ENCODE peak calls at places on chromosomes 1 and 21, in nine cellular contexts. One of them, this sample, is unnamed.

GRCh38 chr1:234114648-234115307 is 210.3 kb downstream of the SLC35F3 start:
- DNase-seq in testis: peak; percentile 53
- DNase-seq in PC-3: peak; percentile 85
- DNase-seq in CD4-positive, alpha-beta memory T cell: peak; percentile 24
- DNase-seq in H9: no peak
- DNase-seq in stomach: no peak
- DNase-seq in neuronal stem cell: peak; percentile 52
- DNase-seq in thyroid gland: peak; percentile 18
- DNase-seq in heart left ventricle: no peak
- DNase-seq in this sample: no peak

GRCh38 chr1:85109475-85109874 is 61.2 kb upstream of the MCOLN3 start:
- DNase-seq in PC-3: peak; percentile 79
- DNase-seq in heart left ventricle: peak; percentile 32
- DNase-seq in neuronal stem cell: peak; percentile 49
- DNase-seq in stomach: peak; percentile 67
- DNase-seq in thyroid gland: peak; percentile 68
- DNase-seq in CD4-positive, alpha-beta memory T cell: peak; percentile 40
- DNase-seq in testis: peak; percentile 70
- DNase-seq in H9: peak; percentile 69
- DNase-seq in this sample: peak; percentile 26

GRCh38 chr21:36629061-36629460 is 69.9 kb upstream of the SIM2 start:
- DNase-seq in CD4-positive, alpha-beta memory T cell: no peak
- DNase-seq in heart left ventricle: no peak
- DNase-seq in H9: no peak
- DNase-seq in testis: no peak
- DNase-seq in PC-3: no peak
- DNase-seq in thyroid gland: no peak
- DNase-seq in neuronal stem cell: no peak
- DNase-seq in stomach: no peak
- DNase-seq in this sample: no peak

GRCh38 chr1:110106013-110106941 is 6.0 kb upstream of the UBL4B start:
- DNase-seq in testis: peak; percentile 85
- DNase-seq in CD4-positive, alpha-beta memory T cell: peak; percentile 55
- DNase-seq in PC-3: peak; percentile 74
- DNase-seq in H9: peak; percentile 93
- DNase-seq in thyroid gland: peak; percentile 58
- DNase-seq in neuronal stem cell: peak; percentile 62
- DNase-seq in stomach: peak; percentile 73
- DNase-seq in heart left ventricle: peak; percentile 65
- DNase-seq in this sample: peak; percentile 54

GRCh38 chr1:87820667-87821066 is 492.0 kb downstream of the LMO4 start:
- DNase-seq in heart left ventricle: no peak
- DNase-seq in thyroid gland: no peak
- DNase-seq in stomach: no peak
- DNase-seq in neuronal stem cell: no peak
- DNase-seq in H9: no peak
- DNase-seq in CD4-positive, alpha-beta memory T cell: no peak
- DNase-seq in testis: no peak
- DNase-seq in PC-3: no peak
- DNase-seq in this sample: no peak

GRCh38 chr1:100164226-100164625 is 13.8 kb downstream of the LRRC39 start:
- DNase-seq in testis: no peak
- DNase-seq in stomach: no peak
- DNase-seq in H9: no peak
- DNase-seq in neuronal stem cell: peak; percentile 67
- DNase-seq in thyroid gland: no peak
- DNase-seq in CD4-positive, alpha-beta memory T cell: no peak
- DNase-seq in PC-3: no peak
- DNase-seq in heart left ventricle: no peak
- DNase-seq in this sample: no peak

GRCh38 chr1:174998569-174999215 is 1.1 kb upstream of the CACYBP start:
- DNase-seq in CD4-positive, alpha-beta memory T cell: peak; percentile 67
- DNase-seq in PC-3: peak; percentile 50
- DNase-seq in neuronal stem cell: peak; percentile 59
- DNase-seq in heart left ventricle: no peak
- DNase-seq in thyroid gland: peak; percentile 14
- DNase-seq in testis: peak; percentile 48
- DNase-seq in H9: peak; percentile 46
- DNase-seq in stomach: peak; percentile 40
- DNase-seq in this sample: no peak

GRCh38 chr1:198272492-198272891 is 115.7 kb downstream of the NEK7 start:
- DNase-seq in H9: no peak
- DNase-seq in neuronal stem cell: no peak
- DNase-seq in testis: no peak
- DNase-seq in CD4-positive, alpha-beta memory T cell: no peak
- DNase-seq in stomach: no peak
- DNase-seq in heart left ventricle: no peak
- DNase-seq in thyroid gland: no peak
- DNase-seq in PC-3: no peak
- DNase-seq in this sample: no peak

GRCh38 chr1:93579891-93580290 is 101.7 kb downstream of the BCAR3 start:
- DNase-seq in stomach: peak; percentile 50
- DNase-seq in testis: no peak
- DNase-seq in neuronal stem cell: no peak
- DNase-seq in thyroid gland: no peak
- DNase-seq in CD4-positive, alpha-beta memory T cell: no peak
- DNase-seq in heart left ventricle: no peak
- DNase-seq in H9: no peak
- DNase-seq in PC-3: peak; percentile 90
- DNase-seq in this sample: peak; percentile 52

GRCh38 chr1:161001068-161001467 is 19.9 kb downstream of the F11R start:
- DNase-seq in thyroid gland: peak; percentile 47
- DNase-seq in heart left ventricle: no peak
- DNase-seq in CD4-positive, alpha-beta memory T cell: no peak
- DNase-seq in PC-3: no peak
- DNase-seq in neuronal stem cell: no peak
- DNase-seq in H9: no peak
- DNase-seq in testis: no peak
- DNase-seq in stomach: no peak
- DNase-seq in this sample: no peak

GRCh38 chr21:37878946-37879660 is 37.2 kb downstream of the KCNJ6 start:
- DNase-seq in CD4-positive, alpha-beta memory T cell: no peak
- DNase-seq in stomach: no peak
- DNase-seq in testis: no peak
- DNase-seq in neuronal stem cell: no peak
- DNase-seq in heart left ventricle: no peak
- DNase-seq in H9: no peak
- DNase-seq in thyroid gland: no peak
- DNase-seq in PC-3: peak; percentile 88
- DNase-seq in this sample: no peak

GRCh38 chr1:40979241-40980067 is at the start of gene CTPS1:
- DNase-seq in thyroid gland: peak; percentile 97
- DNase-seq in testis: peak; percentile 95
- DNase-seq in PC-3: peak; percentile 93
- DNase-seq in CD4-positive, alpha-beta memory T cell: peak; percentile 96
- DNase-seq in neuronal stem cell: peak; percentile 93
- DNase-seq in H9: peak; percentile 95
- DNase-seq in heart left ventricle: peak; percentile 95
- DNase-seq in stomach: peak; percentile 97
- DNase-seq in this sample: peak; percentile 96

GRCh38 chr1:7698666-7699065 is 72.4 kb upstream of the VAMP3 start:
- DNase-seq in H9: no peak
- DNase-seq in thyroid gland: no peak
- DNase-seq in CD4-positive, alpha-beta memory T cell: no peak
- DNase-seq in neuronal stem cell: no peak
- DNase-seq in stomach: no peak
- DNase-seq in testis: no peak
- DNase-seq in PC-3: no peak
- DNase-seq in heart left ventricle: no peak
- DNase-seq in this sample: no peak

GRCh38 chr1:65429806-65430205 is 9.3 kb downstream of the LEPR start:
- DNase-seq in testis: no peak
- DNase-seq in heart left ventricle: no peak
- DNase-seq in H9: no peak
- DNase-seq in thyroid gland: peak; percentile 10
- DNase-seq in CD4-positive, alpha-beta memory T cell: no peak
- DNase-seq in PC-3: peak; percentile 83
- DNase-seq in stomach: no peak
- DNase-seq in neuronal stem cell: no peak
- DNase-seq in this sample: no peak

GRCh38 chr1:234745844-234746797 is 136.1 kb upstream of the IRF2BP2 start:
- DNase-seq in PC-3: peak; percentile 60
- DNase-seq in H9: no peak
- DNase-seq in heart left ventricle: no peak
- DNase-seq in testis: no peak
- DNase-seq in stomach: no peak
- DNase-seq in thyroid gland: no peak
- DNase-seq in CD4-positive, alpha-beta memory T cell: no peak
- DNase-seq in neuronal stem cell: no peak
- DNase-seq in this sample: no peak

DNA sequence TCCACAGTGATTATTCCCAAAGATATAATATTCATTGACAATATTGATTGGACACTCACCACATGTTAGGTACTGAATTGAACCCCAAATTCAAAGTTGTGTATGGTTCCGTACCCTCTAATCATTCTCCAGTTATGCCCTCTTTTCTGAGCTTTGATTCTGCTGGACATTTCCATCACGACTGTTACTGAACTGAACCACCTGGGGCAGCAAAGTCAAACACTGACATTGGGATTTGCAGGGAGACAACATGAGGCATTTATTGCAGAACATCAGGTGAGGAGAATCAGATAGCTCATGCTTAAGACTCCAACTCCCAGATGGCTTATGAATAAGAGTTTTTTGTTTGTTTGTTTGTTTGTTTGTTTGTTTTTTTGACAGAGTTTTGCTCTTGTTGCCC is 420.9 kb downstream of the DISC1 start:
- DNase-seq in stomach: no peak
- DNase-seq in testis: no peak
- DNase-seq in neuronal stem cell: no peak
- DNase-seq in CD4-positive, alpha-beta memory T cell: no peak
- DNase-seq in thyroid gland: no peak
- DNase-seq in H9: no peak
- DNase-seq in PC-3: peak; percentile 44
- DNase-seq in heart left ventricle: no peak
- DNase-seq in this sample: no peak
- H3K4me1 ChIP-seq in stomach: no peaks in the 10 kb centered on the region
- H3K4me1 ChIP-seq in testis: no peaks in the 10 kb centered on the region
- H3K4me1 ChIP-seq in neuronal stem cell: peaks cover 5% of the 10 kb centered on the region
- H3K4me1 ChIP-seq in CD4-positive, alpha-beta memory T cell: no peaks in the 10 kb centered on the region
- H3K4me1 ChIP-seq in thyroid gland: peaks cover 13% of the 10 kb centered on the region
- H3K4me1 ChIP-seq in H9: peaks cover 14% of the 10 kb centered on the region
- H3K4me1 ChIP-seq in PC-3: peaks cover 6% of the 10 kb centered on the region
- H3K4me1 ChIP-seq in heart left ventricle: no peaks in the 10 kb centered on the region
- H3K4me1 ChIP-seq in this sample: peaks cover 4% of the 10 kb centered on the region

DNA sequence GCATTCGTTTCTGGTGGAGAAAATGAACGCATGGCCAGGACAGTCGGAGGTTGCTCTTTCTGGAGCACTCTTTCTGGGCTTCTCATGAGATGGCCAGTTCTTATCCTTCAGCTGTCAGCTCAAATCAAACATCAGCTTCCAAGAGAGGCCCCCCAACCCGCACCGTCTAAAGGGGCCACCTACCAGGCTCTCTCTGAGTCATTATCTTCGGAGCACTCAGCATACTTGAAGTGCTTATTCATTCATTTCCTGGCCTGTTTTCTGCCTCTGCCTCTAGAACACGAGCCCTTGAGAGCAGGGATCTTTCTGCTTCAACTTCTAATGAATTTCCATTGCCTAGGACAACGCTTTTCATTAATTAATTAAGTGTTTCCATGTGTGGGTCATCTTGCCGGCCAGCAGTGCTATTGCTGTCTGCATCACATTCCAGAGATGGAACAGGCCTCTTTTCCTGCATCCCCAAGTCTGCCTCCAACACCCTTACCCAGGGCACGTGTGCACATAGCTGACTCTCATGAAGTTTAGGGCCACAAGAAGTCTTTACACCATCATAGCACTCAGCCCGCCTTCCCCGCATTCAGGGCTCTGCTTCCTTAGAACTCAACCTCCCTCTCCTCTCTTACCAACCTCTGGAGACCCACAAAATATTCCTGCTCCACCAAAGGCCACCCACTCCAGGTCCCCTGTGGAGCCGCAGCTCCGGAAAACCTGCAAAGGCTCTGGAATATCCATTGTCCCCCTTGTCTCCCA is 52.1 kb upstream of the LAPTM5 start:
- DNase-seq in stomach: no peak
- DNase-seq in testis: no peak
- DNase-seq in heart left ventricle: no peak
- DNase-seq in H9: no peak
- DNase-seq in PC-3: peak; percentile 56
- DNase-seq in CD4-positive, alpha-beta memory T cell: no peak
- DNase-seq in neuronal stem cell: no peak
- DNase-seq in thyroid gland: no peak
- DNase-seq in this sample: no peak
- H3K27me3 ChIP-seq in stomach: peaks cover 3% of the 10 kb centered on the region
- H3K27me3 ChIP-seq in testis: no peaks in the 10 kb centered on the region
- H3K27me3 ChIP-seq in heart left ventricle: no peaks in the 10 kb centered on the region
- H3K27me3 ChIP-seq in H9: no peaks in the 10 kb centered on the region
- H3K27me3 ChIP-seq in PC-3: no peaks in the 10 kb centered on the region
- H3K27me3 ChIP-seq in CD4-positive, alpha-beta memory T cell: peaks cover 14% of the 10 kb centered on the region
- H3K27me3 ChIP-seq in neuronal stem cell: no peaks in the 10 kb centered on the region
- H3K27me3 ChIP-seq in thyroid gland: no peaks in the 10 kb centered on the region
- H3K27me3 ChIP-seq in this sample: peaks cover 9% of the 10 kb centered on the region

GRCh38 chr1:151975311-151976014 is 18.2 kb downstream of the S100A10 start:
- DNase-seq in heart left ventricle: no peak
- DNase-seq in PC-3: no peak
- DNase-seq in thyroid gland: no peak
- DNase-seq in CD4-positive, alpha-beta memory T cell: no peak
- DNase-seq in testis: no peak
- DNase-seq in neuronal stem cell: no peak
- DNase-seq in H9: no peak
- DNase-seq in stomach: no peak
- DNase-seq in this sample: no peak

GRCh38 chr1:151976015-151976343 is 17.7 kb downstream of the S100A10 start:
- DNase-seq in H9: no peak
- DNase-seq in PC-3: no peak
- DNase-seq in thyroid gland: no peak
- DNase-seq in heart left ventricle: no peak
- DNase-seq in stomach: no peak
- DNase-seq in testis: no peak
- DNase-seq in CD4-positive, alpha-beta memory T cell: no peak
- DNase-seq in neuronal stem cell: no peak
- DNase-seq in this sample: no peak

GRCh38 chr1:151978910-151979309 is 14.7 kb downstream of the S100A10 start:
- DNase-seq in CD4-positive, alpha-beta memory T cell: no peak
- DNase-seq in PC-3: no peak
- DNase-seq in neuronal stem cell: no peak
- DNase-seq in thyroid gland: no peak
- DNase-seq in H9: no peak
- DNase-seq in heart left ventricle: no peak
- DNase-seq in testis: no peak
- DNase-seq in stomach: no peak
- DNase-seq in this sample: no peak

GRCh38 chr1:151976868-151977267 is 16.8 kb downstream of the S100A10 start:
- DNase-seq in thyroid gland: no peak
- DNase-seq in neuronal stem cell: no peak
- DNase-seq in heart left ventricle: no peak
- DNase-seq in CD4-positive, alpha-beta memory T cell: no peak
- DNase-seq in H9: no peak
- DNase-seq in stomach: no peak
- DNase-seq in testis: no peak
- DNase-seq in PC-3: peak; percentile 91
- DNase-seq in this sample: no peak

GRCh38 chr1:151977662-151978230 is 15.9 kb downstream of the S100A10 start:
- DNase-seq in thyroid gland: no peak
- DNase-seq in CD4-positive, alpha-beta memory T cell: no peak
- DNase-seq in H9: no peak
- DNase-seq in heart left ventricle: no peak
- DNase-seq in PC-3: no peak
- DNase-seq in stomach: no peak
- DNase-seq in neuronal stem cell: no peak
- DNase-seq in testis: no peak
- DNase-seq in this sample: no peak
- H3K4me1 ChIP-seq in thyroid gland: peaks cover 21% of the 10 kb centered on the region
- H3K4me1 ChIP-seq in CD4-positive, alpha-beta memory T cell: no peaks in the 10 kb centered on the region
- H3K4me1 ChIP-seq in H9: no peaks in the 10 kb centered on the region
- H3K4me1 ChIP-seq in heart left ventricle: no peaks in the 10 kb centered on the region
- H3K4me1 ChIP-seq in PC-3: peaks cover 57% of the 10 kb centered on the region
- H3K4me1 ChIP-seq in stomach: peaks cover 69% of the 10 kb centered on the region
- H3K4me1 ChIP-seq in neuronal stem cell: no peaks in the 10 kb centered on the region
- H3K4me1 ChIP-seq in testis: peaks cover 8% of the 10 kb centered on the region
- H3K4me1 ChIP-seq in this sample: peaks cover 30% of the 10 kb centered on the region

GRCh38 chr1:90831910-90832309 is 114.8 kb upstream of the BARHL2 start:
- DNase-seq in PC-3: no peak
- DNase-seq in testis: no peak
- DNase-seq in H9: no peak
- DNase-seq in stomach: no peak
- DNase-seq in thyroid gland: no peak
- DNase-seq in heart left ventricle: no peak
- DNase-seq in neuronal stem cell: no peak
- DNase-seq in CD4-positive, alpha-beta memory T cell: no peak
- DNase-seq in this sample: no peak
- H3K27me3 ChIP-seq in PC-3: peaks cover 80% of the 10 kb centered on the region
- H3K27me3 ChIP-seq in testis: no peaks in the 10 kb centered on the region
- H3K27me3 ChIP-seq in H9: peaks cover 53% of the 10 kb centered on the region
- H3K27me3 ChIP-seq in stomach: peaks cover 45% of the 10 kb centered on the region
- H3K27me3 ChIP-seq in thyroid gland: peaks cover 12% of the 10 kb centered on the region
- H3K27me3 ChIP-seq in heart left ventricle: peaks cover 9% of the 10 kb centered on the region
- H3K27me3 ChIP-seq in neuronal stem cell: peaks cover 53% of the 10 kb centered on the region
- H3K27me3 ChIP-seq in CD4-positive, alpha-beta memory T cell: peaks cover 63% of the 10 kb centered on the region
- H3K27me3 ChIP-seq in this sample: peaks cover 56% of the 10 kb centered on the region